ENCODE peak calls at places on chromosomes 7 and 10, in six cellular contexts. E, L, A, M, I and R are unnamed samples.

GRCh38 chr7:130274983-130275649 is 8.5 kb downstream of the CPA2 start:
- DNase-seq in E (no peak), L (no peak), A (no peak), M (no peak), I (no peak), R (no peak)

GRCh38 chr10:35523670-35524225 is 81.4 kb upstream of the GJD4 start:
- DNase-seq in E (no peak), L (no peak), A (no peak), M (no peak), I (no peak), R (no peak)

GRCh38 chr10:43852141-43852540 is 203.5 kb upstream of the ZNF32 start:
- DNase-seq in E (no peak), L (no peak), A (peak; percentile 55), M (no peak), I (no peak), R (no peak)

GRCh38 chr10:68576118-68576517 is 16.0 kb downstream of the TET1 start:
- DNase-seq in E (no peak), L (no peak), A (no peak), M (no peak), I (no peak), R (no peak)

GRCh38 chr7:78530351-78530750 is 731.8 kb downstream of the PHTF2 start:
- DNase-seq in E (no peak), L (peak; percentile 57), A (no peak), M (no peak), I (no peak), R (no peak)

GRCh38 chr7:81075150-81075549 is 156.3 kb upstream of the SEMA3C start:
- DNase-seq in E (no peak), L (peak; percentile 52), A (no peak), M (no peak), I (no peak), R (no peak)

GRCh38 chr10:97905276-97905675 is 55.6 kb downstream of the GOLGA7B start:
- DNase-seq in E (no peak), L (no peak), A (no peak), M (no peak), I (no peak), R (no peak)

GRCh38 chr10:95840121-95840520 is 67.7 kb upstream of the CC2D2B start:
- DNase-seq in E (no peak), L (no peak), A (peak; percentile 21), M (no peak), I (no peak), R (no peak)

GRCh38 chr10:120400601-120401000 is 56.4 kb upstream of the PLPP4 start:
- DNase-seq in E (no peak), L (peak; percentile 77), A (no peak), M (no peak), I (no peak), R (no peak)

GRCh38 chr10:14126697-14127440 is 203.9 kb downstream of the FRMD4A start:
- DNase-seq in E (no peak), L (peak; percentile 13), A (no peak), M (no peak), I (no peak), R (peak; percentile 16)

GRCh38 chr10:3786295-3786981 is 1.4 kb upstream of the KLF6 start:
- DNase-seq in E (no peak), L (peak; percentile 70), A (peak; percentile 67), M (no peak), I (peak; percentile 38), R (peak; percentile 66)

GRCh38 chr10:69629897-69630650 is at the start of gene FAM241B:
- DNase-seq in E (peak; percentile 69), L (peak; percentile 20), A (peak; percentile 83), M (no peak), I (peak; percentile 81), R (peak; percentile 56)

GRCh38 chr7:101953248-101953819 is 135.9 kb downstream of the CUX1 start:
- DNase-seq in E (no peak), L (peak; percentile 82), A (no peak), M (no peak), I (no peak), R (no peak)

GRCh38 chr7:132140341-132140740 is 435.9 kb downstream of the PLXNA4 start:
- DNase-seq in E (no peak), L (no peak), A (no peak), M (no peak), I (no peak), R (no peak)

GRCh38 chr7:158811461-158811860 is 17.8 kb downstream of the ESYT2 start:
- DNase-seq in E (peak; percentile 21), L (peak; percentile 78), A (no peak), M (no peak), I (peak; percentile 51), R (no peak)

GRCh38 chr7:75795831-75796285 is 17.7 kb downstream of the CCL24 start:
- DNase-seq in E (no peak), L (no peak), A (no peak), M (no peak), I (no peak), R (no peak)

GRCh38 chr7:12945901-12946300 is 258.5 kb downstream of the ARL4A start:
- DNase-seq in E (no peak), L (no peak), A (no peak), M (no peak), I (no peak), R (no peak)